ENCODE peak calls at places on chromosomes 3 and 15, in nine cellular contexts. I is activated T-helper 9 cell treated with anti-CD3 and anti-CD28 coated beads, Interleukin-2, amount 50 U/mL, for 16 hours; S is foreskin fibroblast; Q is GM12865; R is GM23248; G is ureter; C is IMR-90; M is WTC11; K is NCI-H460. A is an unnamed sample.

GRCh38 chr3:133230191-133230590 is 169.7 kb upstream of the BFSP2 start:
- DNase-seq in I (no peak), S (no peak), Q (no peak), R (no peak), G (no peak), C (no peak), M (no peak), K (no peak), A (no peak)

GRCh38 chr3:5430701-5431100 is 243.2 kb downstream of the EDEM1 start:
- DNase-seq in I (no peak), S (no peak), Q (no peak), R (no peak), G (no peak), C (no peak), M (no peak), K (no peak), A (no peak)

GRCh38 chr3:72617420-72618024 is 230.7 kb downstream of the SHQ1 start:
- DNase-seq in I (no peak), S (no peak), Q (no peak), R (no peak), G (no peak), C (no peak), M (no peak), K (no peak), A (no peak)

GRCh38 chr3:37202035-37202434 is 27.7 kb upstream of the LRRFIP2 start:
- DNase-seq in I (no peak), S (no peak), Q (no peak), R (no peak), G (no peak), C (no peak), M (no peak), K (no peak), A (no peak)

GRCh38 chr3:63911901-63912767 is at the start of gene SCAANT1:
- DNase-seq in I (peak; percentile 77), S (peak; percentile 91), Q (peak; percentile 92), R (peak; percentile 98), G (peak; percentile 90), C (peak; percentile 90), M (peak; percentile 83), K (peak; percentile 69), A (peak; percentile 88)

GRCh38 chr3:104582092-104582491 is 784.6 kb upstream of the ALCAM start:
- DNase-seq in I (no peak), S (no peak), Q (no peak), R (no peak), G (no peak), C (no peak), M (no peak), K (no peak), A (no peak)

GRCh38 chr3:65252266-65252665 is 564.5 kb upstream of the ADAMTS9 start:
- DNase-seq in I (no peak), S (no peak), Q (no peak), R (no peak), G (no peak), C (no peak), M (no peak), K (no peak), A (no peak)

GRCh38 chr15:22806156-22806555 is 19.7 kb downstream of the NIPA1 start:
- DNase-seq in I (no peak), S (no peak), Q (no peak), R (no peak), G (no peak), C (no peak), M (no peak), K (no peak), A (no peak)

GRCh38 chr15:65032823-65033537 is 3.5 kb upstream of the MTFMT start:
- DNase-seq in I (peak; percentile 13), S (peak; percentile 54), Q (peak; percentile 76), R (peak; percentile 87), G (no peak), C (peak; percentile 61), M (peak; percentile 83), K (peak; percentile 83), A (no peak)

GRCh38 chr3:115092220-115092791 is 54.8 kb downstream of the ZBTB20 start:
- DNase-seq in I (peak; percentile 24), S (peak; percentile 62), Q (peak; percentile 74), R (peak; percentile 87), G (peak; percentile 59), C (peak; percentile 69), M (peak; percentile 44), K (peak; percentile 36), A (no peak)

GRCh38 chr3:108383306-108383705 is 87.0 kb downstream of the HHLA2 start:
- DNase-seq in I (no peak), S (no peak), Q (no peak), R (no peak), G (no peak), C (no peak), M (no peak), K (no peak), A (no peak)

GRCh38 chr3:32406481-32407408 is 15.1 kb downstream of the CMTM7 start:
- DNase-seq in I (no peak), S (no peak), Q (no peak), R (no peak), G (peak; percentile 68), C (no peak), M (no peak), K (no peak), A (no peak)

GRCh38 chr3:24160424-24160823 is 215.3 kb downstream of the NR1D2 start:
- DNase-seq in I (no peak), S (peak; percentile 17), Q (no peak), R (peak; percentile 46), G (no peak), C (peak; percentile 29), M (peak; percentile 48), K (no peak), A (no peak)

GRCh38 chr15:35713733-35714132 is 167.8 kb upstream of the DPH6 start:
- DNase-seq in I (no peak), S (no peak), Q (no peak), R (peak; percentile 68), G (no peak), C (peak; percentile 78), M (no peak), K (no peak), A (no peak)

GRCh38 chr3:150464684-150465083 is 56.6 kb downstream of the TSC22D2 start:
- DNase-seq in I (no peak), S (no peak), Q (no peak), R (no peak), G (no peak), C (no peak), M (no peak), K (no peak), A (no peak)

GRCh38 chr3:20462226-20462625 is 276.2 kb upstream of the SGO1 start:
- DNase-seq in I (no peak), S (no peak), Q (no peak), R (peak; percentile 8), G (no peak), C (no peak), M (no peak), K (no peak), A (no peak)

GRCh38 chr3:88113311-88114162 is 36.2 kb upstream of the C3orf38 start:
- DNase-seq in I (peak; percentile 15), S (peak; percentile 56), Q (peak; percentile 76), R (peak; percentile 74), G (peak; percentile 58), C (peak; percentile 70), M (peak; percentile 55), K (peak; percentile 65), A (no peak)

GRCh38 chr15:94370197-94370987 is 139.0 kb downstream of the MCTP2 start:
- DNase-seq in I (no peak), S (no peak), Q (no peak), R (no peak), G (no peak), C (no peak), M (no peak), K (no peak), A (no peak)

GRCh38 chr3:5798809-5799208 is 611.3 kb downstream of the EDEM1 start:
- DNase-seq in I (no peak), S (no peak), Q (no peak), R (no peak), G (no peak), C (no peak), M (no peak), K (no peak), A (no peak)

GRCh38 chr15:73388256-73388781 is 19.6 kb upstream of the HCN4 start:
- DNase-seq in I (no peak), S (peak; percentile 33), Q (no peak), R (peak; percentile 68), G (no peak), C (peak; percentile 68), M (peak; percentile 26), K (peak; percentile 9), A (no peak)

GRCh38 chr3:52090620-52091468 is 34.5 kb upstream of the DUSP7 start:
- DNase-seq in I (no peak), S (no peak), Q (no peak), R (no peak), G (no peak), C (no peak), M (no peak), K (no peak), A (no peak)

GRCh38 chr15:71342658-71343057 is 227.4 kb downstream of the THSD4 start:
- DNase-seq in I (no peak), S (no peak), Q (no peak), R (no peak), G (no peak), C (no peak), M (no peak), K (no peak), A (no peak)

GRCh38 chr3:193941486-193941885 is 194.5 kb upstream of the HES1 start:
- DNase-seq in I (no peak), S (no peak), Q (no peak), R (no peak), G (no peak), C (no peak), M (no peak), K (no peak), A (no peak)

GRCh38 chr3:160676547-160677303 is at the start of gene ARL14:
- DNase-seq in I (no peak), S (peak; percentile 49), Q (peak; percentile 31), R (peak; percentile 71), G (peak; percentile 61), C (peak; percentile 68), M (no peak), K (no peak), A (no peak)

GRCh38 chr3:128326051-128326823 is 140.5 kb downstream of the DNAJB8 start:
- DNase-seq in I (no peak), S (no peak), Q (no peak), R (no peak), G (peak; percentile 32), C (no peak), M (no peak), K (no peak), A (peak; percentile 36)

GRCh38 chr3:177597325-177598109 is 400.2 kb upstream of the TBL1XR1 start:
- DNase-seq in I (no peak), S (peak; percentile 78), Q (peak; percentile 62), R (peak; percentile 90), G (no peak), C (peak; percentile 75), M (no peak), K (no peak), A (no peak)

GRCh38 chr3:122576174-122576940 is 1.1 kb upstream of the PARP15 start:
- DNase-seq in I (no peak), S (no peak), Q (peak; percentile 92), R (peak; percentile 46), G (no peak), C (no peak), M (no peak), K (no peak), A (no peak)

GRCh38 chr3:58101499-58102370 is 93.5 kb downstream of the FLNB start:
- DNase-seq in I (no peak), S (no peak), Q (no peak), R (no peak), G (no peak), C (no peak), M (no peak), K (no peak), A (no peak)

GRCh38 chr3:16807441-16807840 is 77.3 kb upstream of the PLCL2 start:
- DNase-seq in I (no peak), S (peak; percentile 72), Q (no peak), R (peak; percentile 82), G (no peak), C (no peak), M (no peak), K (no peak), A (no peak)

GRCh38 chr3:117600666-117601065 is 891.1 kb downstream of the TUSC7 start:
- DNase-seq in I (no peak), S (no peak), Q (no peak), R (peak; percentile 3), G (no peak), C (peak; percentile 80), M (no peak), K (no peak), A (no peak)

GRCh38 chr3:106534206-106534605 is 665.4 kb upstream of the CBLB start:
- DNase-seq in I (peak; percentile 43), S (no peak), Q (peak; percentile 5), R (peak; percentile 4), G (no peak), C (peak; percentile 35), M (no peak), K (no peak), A (no peak)